ENCODE peak calls at places on chromosomes 5 and 9, in ten cellular contexts. One of them, this sample, is unnamed.

GRCh38 chr5:35230043-35230611 is at the start of gene PRLR:
- DNase-seq in WTC11: peak
- DNase-seq in cardiac septum: no peak
- DNase-seq in activated T-helper 1 cell treated with anti-CD3 and anti-CD28 coated beads, Interleukin-2, amount 50 U/mL, for 16 hours: no peak
- DNase-seq in Caco-2: peak
- DNase-seq in SK-N-SH: peak
- DNase-seq in neuronal stem cell: no peak
- DNase-seq in activated CD4-positive, alpha-beta T cell treated with anti-CD3 and anti-CD28 coated beads for 48 hours: no peak
- DNase-seq in NCI-H345: no peak
- DNase-seq in kidney: peak
- DNase-seq in this sample: no peak

GRCh38 chr9:112495614-112496013 is 9.0 kb downstream of the KIAA1958 start:
- DNase-seq in SK-N-SH: no peak
- DNase-seq in kidney: no peak
- DNase-seq in neuronal stem cell: no peak
- DNase-seq in cardiac septum: no peak
- DNase-seq in Caco-2: no peak
- DNase-seq in NCI-H345: no peak
- DNase-seq in activated CD4-positive, alpha-beta T cell treated with anti-CD3 and anti-CD28 coated beads for 48 hours: no peak
- DNase-seq in activated T-helper 1 cell treated with anti-CD3 and anti-CD28 coated beads, Interleukin-2, amount 50 U/mL, for 16 hours: no peak
- DNase-seq in WTC11: no peak
- DNase-seq in this sample: no peak

GRCh38 chr5:65760504-65761275 is 38.7 kb downstream of the NLN start:
- DNase-seq in activated CD4-positive, alpha-beta T cell treated with anti-CD3 and anti-CD28 coated beads for 48 hours: no peak
- DNase-seq in NCI-H345: peak
- DNase-seq in SK-N-SH: no peak
- DNase-seq in neuronal stem cell: no peak
- DNase-seq in Caco-2: no peak
- DNase-seq in WTC11: no peak
- DNase-seq in kidney: no peak
- DNase-seq in activated T-helper 1 cell treated with anti-CD3 and anti-CD28 coated beads, Interleukin-2, amount 50 U/mL, for 16 hours: peak
- DNase-seq in cardiac septum: no peak
- DNase-seq in this sample: peak

GRCh38 chr9:38436708-38437107 is 12.5 kb upstream of the IGFBPL1 start:
- DNase-seq in neuronal stem cell: no peak
- DNase-seq in SK-N-SH: no peak
- DNase-seq in Caco-2: no peak
- DNase-seq in kidney: no peak
- DNase-seq in cardiac septum: no peak
- DNase-seq in activated CD4-positive, alpha-beta T cell treated with anti-CD3 and anti-CD28 coated beads for 48 hours: no peak
- DNase-seq in WTC11: no peak
- DNase-seq in NCI-H345: no peak
- DNase-seq in activated T-helper 1 cell treated with anti-CD3 and anti-CD28 coated beads, Interleukin-2, amount 50 U/mL, for 16 hours: no peak
- DNase-seq in this sample: no peak

GRCh38 chr9:136769710-136770191 is 5.4 kb upstream of the LCN15 start:
- DNase-seq in activated T-helper 1 cell treated with anti-CD3 and anti-CD28 coated beads, Interleukin-2, amount 50 U/mL, for 16 hours: no peak
- DNase-seq in activated CD4-positive, alpha-beta T cell treated with anti-CD3 and anti-CD28 coated beads for 48 hours: peak
- DNase-seq in NCI-H345: peak
- DNase-seq in neuronal stem cell: peak
- DNase-seq in cardiac septum: no peak
- DNase-seq in kidney: peak
- DNase-seq in Caco-2: no peak
- DNase-seq in SK-N-SH: peak
- DNase-seq in WTC11: peak
- DNase-seq in this sample: no peak

GRCh38 chr5:136501133-136501532 is 135.8 kb upstream of the TRPC7 start:
- DNase-seq in cardiac septum: no peak
- DNase-seq in WTC11: no peak
- DNase-seq in activated CD4-positive, alpha-beta T cell treated with anti-CD3 and anti-CD28 coated beads for 48 hours: no peak
- DNase-seq in neuronal stem cell: no peak
- DNase-seq in Caco-2: no peak
- DNase-seq in kidney: no peak
- DNase-seq in SK-N-SH: no peak
- DNase-seq in NCI-H345: no peak
- DNase-seq in activated T-helper 1 cell treated with anti-CD3 and anti-CD28 coated beads, Interleukin-2, amount 50 U/mL, for 16 hours: no peak
- DNase-seq in this sample: no peak

GRCh38 chr5:114055810-114056476 is 305.9 kb upstream of the KCNN2 start:
- DNase-seq in cardiac septum: no peak
- DNase-seq in SK-N-SH: peak
- DNase-seq in activated T-helper 1 cell treated with anti-CD3 and anti-CD28 coated beads, Interleukin-2, amount 50 U/mL, for 16 hours: no peak
- DNase-seq in activated CD4-positive, alpha-beta T cell treated with anti-CD3 and anti-CD28 coated beads for 48 hours: no peak
- DNase-seq in neuronal stem cell: peak
- DNase-seq in Caco-2: no peak
- DNase-seq in WTC11: peak
- DNase-seq in kidney: no peak
- DNase-seq in NCI-H345: no peak
- DNase-seq in this sample: no peak

GRCh38 chr5:72144762-72145161 is 37.5 kb downstream of the MAP1B start:
- DNase-seq in activated T-helper 1 cell treated with anti-CD3 and anti-CD28 coated beads, Interleukin-2, amount 50 U/mL, for 16 hours: no peak
- DNase-seq in activated CD4-positive, alpha-beta T cell treated with anti-CD3 and anti-CD28 coated beads for 48 hours: no peak
- DNase-seq in NCI-H345: no peak
- DNase-seq in WTC11: no peak
- DNase-seq in SK-N-SH: no peak
- DNase-seq in kidney: no peak
- DNase-seq in cardiac septum: no peak
- DNase-seq in Caco-2: no peak
- DNase-seq in neuronal stem cell: no peak
- DNase-seq in this sample: no peak

GRCh38 chr9:29830815-29831214 is 2257.5 kb upstream of the C9orf72 start:
- DNase-seq in SK-N-SH: peak
- DNase-seq in activated CD4-positive, alpha-beta T cell treated with anti-CD3 and anti-CD28 coated beads for 48 hours: no peak
- DNase-seq in Caco-2: peak
- DNase-seq in neuronal stem cell: peak
- DNase-seq in kidney: no peak
- DNase-seq in WTC11: peak
- DNase-seq in NCI-H345: peak
- DNase-seq in activated T-helper 1 cell treated with anti-CD3 and anti-CD28 coated beads, Interleukin-2, amount 50 U/mL, for 16 hours: no peak
- DNase-seq in cardiac septum: no peak
- DNase-seq in this sample: no peak

GRCh38 chr9:68727588-68728129 is 22.6 kb downstream of the PIP5K1B start:
- DNase-seq in neuronal stem cell: no peak
- DNase-seq in activated T-helper 1 cell treated with anti-CD3 and anti-CD28 coated beads, Interleukin-2, amount 50 U/mL, for 16 hours: no peak
- DNase-seq in cardiac septum: no peak
- DNase-seq in WTC11: no peak
- DNase-seq in Caco-2: no peak
- DNase-seq in NCI-H345: no peak
- DNase-seq in kidney: no peak
- DNase-seq in SK-N-SH: no peak
- DNase-seq in activated CD4-positive, alpha-beta T cell treated with anti-CD3 and anti-CD28 coated beads for 48 hours: no peak
- DNase-seq in this sample: no peak

GRCh38 chr9:123338710-123339665 is 17.0 kb upstream of the CRB2 start:
- DNase-seq in cardiac septum: no peak
- DNase-seq in NCI-H345: no peak
- DNase-seq in activated T-helper 1 cell treated with anti-CD3 and anti-CD28 coated beads, Interleukin-2, amount 50 U/mL, for 16 hours: peak
- DNase-seq in Caco-2: no peak
- DNase-seq in SK-N-SH: no peak
- DNase-seq in neuronal stem cell: no peak
- DNase-seq in WTC11: no peak
- DNase-seq in kidney: no peak
- DNase-seq in activated CD4-positive, alpha-beta T cell treated with anti-CD3 and anti-CD28 coated beads for 48 hours: peak
- DNase-seq in this sample: no peak

GRCh38 chr5:145800181-145800580 is 35.0 kb downstream of the PRELID2 start:
- DNase-seq in neuronal stem cell: no peak
- DNase-seq in activated T-helper 1 cell treated with anti-CD3 and anti-CD28 coated beads, Interleukin-2, amount 50 U/mL, for 16 hours: no peak
- DNase-seq in activated CD4-positive, alpha-beta T cell treated with anti-CD3 and anti-CD28 coated beads for 48 hours: no peak
- DNase-seq in NCI-H345: no peak
- DNase-seq in SK-N-SH: no peak
- DNase-seq in Caco-2: no peak
- DNase-seq in cardiac septum: no peak
- DNase-seq in kidney: no peak
- DNase-seq in WTC11: no peak
- DNase-seq in this sample: no peak

GRCh38 chr9:38024036-38024681 is 44.9 kb downstream of the SHB start:
- DNase-seq in SK-N-SH: no peak
- DNase-seq in NCI-H345: peak
- DNase-seq in Caco-2: peak
- DNase-seq in kidney: no peak
- DNase-seq in neuronal stem cell: no peak
- DNase-seq in activated CD4-positive, alpha-beta T cell treated with anti-CD3 and anti-CD28 coated beads for 48 hours: no peak
- DNase-seq in WTC11: peak
- DNase-seq in cardiac septum: no peak
- DNase-seq in activated T-helper 1 cell treated with anti-CD3 and anti-CD28 coated beads, Interleukin-2, amount 50 U/mL, for 16 hours: no peak
- DNase-seq in this sample: no peak

GRCh38 chr9:110207071-110207923 is 662 bp downstream of the C9orf152 start:
- DNase-seq in NCI-H345: peak
- DNase-seq in cardiac septum: no peak
- DNase-seq in activated CD4-positive, alpha-beta T cell treated with anti-CD3 and anti-CD28 coated beads for 48 hours: no peak
- DNase-seq in WTC11: no peak
- DNase-seq in kidney: no peak
- DNase-seq in Caco-2: peak
- DNase-seq in neuronal stem cell: no peak
- DNase-seq in activated T-helper 1 cell treated with anti-CD3 and anti-CD28 coated beads, Interleukin-2, amount 50 U/mL, for 16 hours: no peak
- DNase-seq in SK-N-SH: no peak
- DNase-seq in this sample: no peak

GRCh38 chr5:39217365-39218281 is 1.7 kb downstream of the FYB1 start:
- DNase-seq in NCI-H345: peak
- DNase-seq in kidney: peak
- DNase-seq in cardiac septum: no peak
- DNase-seq in Caco-2: peak
- DNase-seq in activated T-helper 1 cell treated with anti-CD3 and anti-CD28 coated beads, Interleukin-2, amount 50 U/mL, for 16 hours: peak
- DNase-seq in WTC11: peak
- DNase-seq in activated CD4-positive, alpha-beta T cell treated with anti-CD3 and anti-CD28 coated beads for 48 hours: peak
- DNase-seq in neuronal stem cell: peak
- DNase-seq in SK-N-SH: peak
- DNase-seq in this sample: peak

GRCh38 chr5:80319702-80320101 is at the start of gene SPZ1:
- DNase-seq in neuronal stem cell: no peak
- DNase-seq in activated CD4-positive, alpha-beta T cell treated with anti-CD3 and anti-CD28 coated beads for 48 hours: no peak
- DNase-seq in Caco-2: no peak
- DNase-seq in NCI-H345: no peak
- DNase-seq in SK-N-SH: no peak
- DNase-seq in WTC11: no peak
- DNase-seq in activated T-helper 1 cell treated with anti-CD3 and anti-CD28 coated beads, Interleukin-2, amount 50 U/mL, for 16 hours: no peak
- DNase-seq in kidney: no peak
- DNase-seq in cardiac septum: no peak
- DNase-seq in this sample: no peak

GRCh38 chr5:84693256-84693655 is 308.6 kb upstream of the EDIL3 start:
- DNase-seq in WTC11: no peak
- DNase-seq in Caco-2: no peak
- DNase-seq in cardiac septum: no peak
- DNase-seq in activated CD4-positive, alpha-beta T cell treated with anti-CD3 and anti-CD28 coated beads for 48 hours: no peak
- DNase-seq in SK-N-SH: no peak
- DNase-seq in activated T-helper 1 cell treated with anti-CD3 and anti-CD28 coated beads, Interleukin-2, amount 50 U/mL, for 16 hours: no peak
- DNase-seq in kidney: no peak
- DNase-seq in NCI-H345: no peak
- DNase-seq in neuronal stem cell: no peak
- DNase-seq in this sample: no peak

GRCh38 chr5:90549729-90550275 is 8.8 kb upstream of the ADGRV1 start:
- DNase-seq in Caco-2: peak
- DNase-seq in neuronal stem cell: no peak
- DNase-seq in kidney: no peak
- DNase-seq in SK-N-SH: no peak
- DNase-seq in activated CD4-positive, alpha-beta T cell treated with anti-CD3 and anti-CD28 coated beads for 48 hours: no peak
- DNase-seq in NCI-H345: no peak
- DNase-seq in WTC11: no peak
- DNase-seq in cardiac septum: no peak
- DNase-seq in activated T-helper 1 cell treated with anti-CD3 and anti-CD28 coated beads, Interleukin-2, amount 50 U/mL, for 16 hours: no peak
- DNase-seq in this sample: no peak

GRCh38 chr9:20012232-20012631 is 223.4 kb upstream of the SLC24A2 start:
- DNase-seq in kidney: no peak
- DNase-seq in activated CD4-positive, alpha-beta T cell treated with anti-CD3 and anti-CD28 coated beads for 48 hours: peak
- DNase-seq in neuronal stem cell: no peak
- DNase-seq in activated T-helper 1 cell treated with anti-CD3 and anti-CD28 coated beads, Interleukin-2, amount 50 U/mL, for 16 hours: no peak
- DNase-seq in cardiac septum: no peak
- DNase-seq in Caco-2: no peak
- DNase-seq in WTC11: no peak
- DNase-seq in NCI-H345: no peak
- DNase-seq in SK-N-SH: no peak
- DNase-seq in this sample: no peak

GRCh38 chr9:72622186-72622585 is 100.8 kb downstream of the TMC1 start:
- DNase-seq in SK-N-SH: no peak
- DNase-seq in Caco-2: no peak
- DNase-seq in kidney: no peak
- DNase-seq in WTC11: no peak
- DNase-seq in NCI-H345: no peak
- DNase-seq in cardiac septum: no peak
- DNase-seq in neuronal stem cell: no peak
- DNase-seq in activated T-helper 1 cell treated with anti-CD3 and anti-CD28 coated beads, Interleukin-2, amount 50 U/mL, for 16 hours: no peak
- DNase-seq in activated CD4-positive, alpha-beta T cell treated with anti-CD3 and anti-CD28 coated beads for 48 hours: no peak
- DNase-seq in this sample: no peak

GRCh38 chr9:94779101-94779500 is 52.6 kb downstream of the AOPEP start:
- DNase-seq in NCI-H345: peak
- DNase-seq in WTC11: no peak
- DNase-seq in SK-N-SH: no peak
- DNase-seq in kidney: no peak
- DNase-seq in activated T-helper 1 cell treated with anti-CD3 and anti-CD28 coated beads, Interleukin-2, amount 50 U/mL, for 16 hours: no peak
- DNase-seq in cardiac septum: no peak
- DNase-seq in activated CD4-positive, alpha-beta T cell treated with anti-CD3 and anti-CD28 coated beads for 48 hours: no peak
- DNase-seq in Caco-2: no peak
- DNase-seq in neuronal stem cell: no peak
- DNase-seq in this sample: no peak

GRCh38 chr9:76107487-76107886 is 217.0 kb downstream of the PCSK5 start:
- DNase-seq in NCI-H345: no peak
- DNase-seq in neuronal stem cell: no peak
- DNase-seq in Caco-2: no peak
- DNase-seq in SK-N-SH: no peak
- DNase-seq in WTC11: no peak
- DNase-seq in activated CD4-positive, alpha-beta T cell treated with anti-CD3 and anti-CD28 coated beads for 48 hours: no peak
- DNase-seq in activated T-helper 1 cell treated with anti-CD3 and anti-CD28 coated beads, Interleukin-2, amount 50 U/mL, for 16 hours: no peak
- DNase-seq in kidney: no peak
- DNase-seq in cardiac septum: no peak
- DNase-seq in this sample: peak

GRCh38 chr9:35962126-35962906 is 4.4 kb upstream of the OR2S2 start:
- DNase-seq in Caco-2: no peak
- DNase-seq in activated CD4-positive, alpha-beta T cell treated with anti-CD3 and anti-CD28 coated beads for 48 hours: no peak
- DNase-seq in cardiac septum: no peak
- DNase-seq in WTC11: peak
- DNase-seq in NCI-H345: no peak
- DNase-seq in neuronal stem cell: no peak
- DNase-seq in kidney: no peak
- DNase-seq in SK-N-SH: peak
- DNase-seq in activated T-helper 1 cell treated with anti-CD3 and anti-CD28 coated beads, Interleukin-2, amount 50 U/mL, for 16 hours: no peak
- DNase-seq in this sample: no peak

GRCh38 chr9:19420877-19421276 is 12.1 kb downstream of the ACER2 start:
- DNase-seq in Caco-2: no peak
- DNase-seq in activated CD4-positive, alpha-beta T cell treated with anti-CD3 and anti-CD28 coated beads for 48 hours: no peak
- DNase-seq in WTC11: no peak
- DNase-seq in neuronal stem cell: no peak
- DNase-seq in activated T-helper 1 cell treated with anti-CD3 and anti-CD28 coated beads, Interleukin-2, amount 50 U/mL, for 16 hours: no peak
- DNase-seq in cardiac septum: no peak
- DNase-seq in kidney: no peak
- DNase-seq in NCI-H345: no peak
- DNase-seq in SK-N-SH: no peak
- DNase-seq in this sample: no peak

GRCh38 chr9:93059960-93060591 is 1.6 kb downstream of the SUSD3 start:
- DNase-seq in SK-N-SH: no peak
- DNase-seq in Caco-2: no peak
- DNase-seq in activated CD4-positive, alpha-beta T cell treated with anti-CD3 and anti-CD28 coated beads for 48 hours: no peak
- DNase-seq in WTC11: no peak
- DNase-seq in NCI-H345: no peak
- DNase-seq in kidney: peak
- DNase-seq in activated T-helper 1 cell treated with anti-CD3 and anti-CD28 coated beads, Interleukin-2, amount 50 U/mL, for 16 hours: no peak
- DNase-seq in neuronal stem cell: no peak
- DNase-seq in cardiac septum: no peak
- DNase-seq in this sample: no peak

GRCh38 chr5:32443145-32443540 is 1.4 kb downstream of the ZFR start:
- DNase-seq in WTC11: no peak
- DNase-seq in activated T-helper 1 cell treated with anti-CD3 and anti-CD28 coated beads, Interleukin-2, amount 50 U/mL, for 16 hours: no peak
- DNase-seq in neuronal stem cell: no peak
- DNase-seq in cardiac septum: no peak
- DNase-seq in SK-N-SH: peak
- DNase-seq in activated CD4-positive, alpha-beta T cell treated with anti-CD3 and anti-CD28 coated beads for 48 hours: peak
- DNase-seq in Caco-2: no peak
- DNase-seq in kidney: no peak
- DNase-seq in NCI-H345: no peak
- DNase-seq in this sample: no peak

GRCh38 chr9:76912631-76913275 is 6.8 kb upstream of the PRUNE2 start:
- DNase-seq in cardiac septum: no peak
- DNase-seq in activated CD4-positive, alpha-beta T cell treated with anti-CD3 and anti-CD28 coated beads for 48 hours: no peak
- DNase-seq in SK-N-SH: no peak
- DNase-seq in kidney: no peak
- DNase-seq in WTC11: no peak
- DNase-seq in NCI-H345: no peak
- DNase-seq in neuronal stem cell: no peak
- DNase-seq in activated T-helper 1 cell treated with anti-CD3 and anti-CD28 coated beads, Interleukin-2, amount 50 U/mL, for 16 hours: no peak
- DNase-seq in Caco-2: no peak
- DNase-seq in this sample: no peak

GRCh38 chr5:172700686-172701324 is 59.7 kb downstream of the NEURL1B start:
- DNase-seq in WTC11: no peak
- DNase-seq in neuronal stem cell: no peak
- DNase-seq in cardiac septum: no peak
- DNase-seq in activated T-helper 1 cell treated with anti-CD3 and anti-CD28 coated beads, Interleukin-2, amount 50 U/mL, for 16 hours: no peak
- DNase-seq in Caco-2: no peak
- DNase-seq in activated CD4-positive, alpha-beta T cell treated with anti-CD3 and anti-CD28 coated beads for 48 hours: no peak
- DNase-seq in NCI-H345: peak
- DNase-seq in kidney: peak
- DNase-seq in SK-N-SH: no peak
- DNase-seq in this sample: no peak

This sample was measured in AG09309.